ENCODE peak calls at places on chromosomes 7 and 10, in nine cellular contexts. H is stimulated activated CD4-positive, alpha-beta T cell treated with anti-CD3 and anti-CD28 coated beads, Interleukin-4, amount 100 ng/mL, for 4 hours; Y is amniotic epithelial cell; P is astrocyte of the spinal cord; W is H54; N is fibroblast of the conjunctiva; R is AG09309; Q is stimulated activated CD8-positive, alpha-beta memory T cell treated with anti-CD3 and anti-CD28 coated beads, Interleukin-7, amount 100 ng/mL, for 4 hours; U is non-pigmented ciliary epithelial cell. V is an unnamed sample.

GRCh38 chr7:134777908-134778580 is 1.4 kb upstream of the CALD1 start:
- DNase-seq in H (no peak), Y (peak; percentile 83), P (peak; percentile 26), W (no peak), N (no peak), R (no peak), Q (no peak), U (no peak), V (no peak)

GRCh38 chr7:156544919-156545715 is 95.5 kb upstream of the RNF32 start:
- DNase-seq in H (no peak), Y (no peak), P (no peak), W (no peak), N (no peak), R (no peak), Q (no peak), U (no peak), V (no peak)

GRCh38 chr10:32851301-32851700 is 106.7 kb downstream of the ITGB1 start:
- DNase-seq in H (no peak), Y (peak; percentile 31), P (no peak), W (no peak), N (no peak), R (no peak), Q (no peak), U (no peak), V (no peak)

GRCh38 chr7:134694299-134694698 is 47.6 kb downstream of the BPGM start:
- DNase-seq in H (no peak), Y (no peak), P (no peak), W (peak; percentile 13), N (no peak), R (no peak), Q (no peak), U (no peak), V (no peak)

GRCh38 chr7:147015999-147016398 is 899.4 kb downstream of the CNTNAP2 start:
- DNase-seq in H (no peak), Y (no peak), P (no peak), W (no peak), N (no peak), R (no peak), Q (no peak), U (no peak), V (no peak)

GRCh38 chr7:27939893-27940292 is 199.9 kb downstream of the TAX1BP1 start:
- DNase-seq in H (no peak), Y (no peak), P (no peak), W (no peak), N (no peak), R (no peak), Q (no peak), U (no peak), V (no peak)

GRCh38 chr7:143363011-143363937 is 761 bp upstream of the FAM131B start:
- DNase-seq in H (no peak), Y (no peak), P (no peak), W (no peak), N (no peak), R (no peak), Q (no peak), U (no peak), V (no peak)

GRCh38 chr10:69413221-69413865 is 3.4 kb downstream of the TACR2 start:
- DNase-seq in H (no peak), Y (peak; percentile 54), P (peak; percentile 60), W (peak; percentile 69), N (peak; percentile 53), R (peak; percentile 27), Q (peak; percentile 12), U (peak; percentile 31), V (peak; percentile 57)

GRCh38 chr10:117619200-117619599 is 76.7 kb downstream of the EMX2 start:
- DNase-seq in H (no peak), Y (no peak), P (no peak), W (no peak), N (no peak), R (no peak), Q (no peak), U (no peak), V (no peak)

GRCh38 chr7:114508096-114508495 is 93.5 kb downstream of the FOXP2 start:
- DNase-seq in H (no peak), Y (peak; percentile 26), P (peak; percentile 20), W (no peak), N (peak; percentile 24), R (peak; percentile 20), Q (no peak), U (no peak), V (no peak)

GRCh38 chr7:123425246-123425645 is 109.1 kb downstream of the IQUB start:
- DNase-seq in H (no peak), Y (no peak), P (no peak), W (no peak), N (no peak), R (no peak), Q (no peak), U (no peak), V (no peak)

GRCh38 chr10:68560916-68561691 is 967 bp downstream of the TET1 start:
- DNase-seq in H (peak; percentile 2), Y (peak; percentile 25), P (peak; percentile 33), W (peak; percentile 70), N (no peak), R (no peak), Q (no peak), U (no peak), V (peak; percentile 19)

GRCh38 chr10:104638861-104639594 is 2.1 kb upstream of the SORCS3 start:
- DNase-seq in H (no peak), Y (no peak), P (no peak), W (no peak), N (no peak), R (no peak), Q (no peak), U (no peak), V (no peak)

V was measured in body of pancreas.